ENCODE peak calls at places on chromosomes 11 and 22, in five cellular contexts. One of them, this sample, is unnamed.

GRCh38 chr11:12102588-12103410 is 7.6 kb upstream of the MICAL2 start:
- DNase-seq in hepatocyte: no peak
- DNase-seq in epithelial cell of proximal tubule: no peak
- DNase-seq in NCI-H524: no peak
- DNase-seq in amniotic epithelial cell: no peak
- DNase-seq in this sample: no peak

GRCh38 chr22:25970348-25970995 is 198.8 kb upstream of the SEZ6L start:
- DNase-seq in hepatocyte: peak; percentile 8
- DNase-seq in amniotic epithelial cell: no peak
- DNase-seq in NCI-H524: no peak
- DNase-seq in epithelial cell of proximal tubule: no peak
- DNase-seq in this sample: peak; percentile 50

GRCh38 chr22:38069372-38070249 is 12.4 kb downstream of the PICK1 start:
- DNase-seq in amniotic epithelial cell: peak; percentile 9
- DNase-seq in hepatocyte: peak; percentile 62
- DNase-seq in epithelial cell of proximal tubule: no peak
- DNase-seq in NCI-H524: peak; percentile 76
- DNase-seq in this sample: peak; percentile 28

GRCh38 chr11:64251986-64252837 is 882 bp downstream of the PLCB3 start:
- DNase-seq in amniotic epithelial cell: no peak
- DNase-seq in NCI-H524: no peak
- DNase-seq in epithelial cell of proximal tubule: no peak
- DNase-seq in hepatocyte: peak; percentile 75
- DNase-seq in this sample: no peak

GRCh38 chr11:76689313-76689712 is 18.8 kb upstream of the LRRC32 start:
- DNase-seq in hepatocyte: no peak
- DNase-seq in amniotic epithelial cell: no peak
- DNase-seq in NCI-H524: no peak
- DNase-seq in epithelial cell of proximal tubule: no peak
- DNase-seq in this sample: no peak

GRCh38 chr11:9489366-9489765 is 28.6 kb downstream of the ZNF143 start:
- DNase-seq in amniotic epithelial cell: peak; percentile 8
- DNase-seq in NCI-H524: no peak
- DNase-seq in hepatocyte: no peak
- DNase-seq in epithelial cell of proximal tubule: no peak
- DNase-seq in this sample: no peak

GRCh38 chr11:60854140-60854846 is 1.5 kb downstream of the PTGDR2 start:
- DNase-seq in epithelial cell of proximal tubule: no peak
- DNase-seq in NCI-H524: no peak
- DNase-seq in hepatocyte: no peak
- DNase-seq in amniotic epithelial cell: no peak
- DNase-seq in this sample: no peak

GRCh38 chr11:102407901-102408300 is 44.7 kb downstream of the TMEM123 start:
- DNase-seq in hepatocyte: no peak
- DNase-seq in epithelial cell of proximal tubule: no peak
- DNase-seq in amniotic epithelial cell: no peak
- DNase-seq in NCI-H524: no peak
- DNase-seq in this sample: no peak

GRCh38 chr22:47129902-47130301 is 367.5 kb downstream of the TBC1D22A start:
- DNase-seq in NCI-H524: no peak
- DNase-seq in hepatocyte: peak; percentile 77
- DNase-seq in epithelial cell of proximal tubule: no peak
- DNase-seq in amniotic epithelial cell: no peak
- DNase-seq in this sample: no peak

GRCh38 chr11:10208045-10208674 is 85.9 kb downstream of the SBF2 start:
- DNase-seq in hepatocyte: peak; percentile 47
- DNase-seq in NCI-H524: peak; percentile 2
- DNase-seq in amniotic epithelial cell: peak; percentile 38
- DNase-seq in epithelial cell of proximal tubule: peak; percentile 13
- DNase-seq in this sample: peak; percentile 15

GRCh38 chr22:44382461-44383038 is 69.8 kb upstream of the SHISAL1 start:
- DNase-seq in hepatocyte: no peak
- DNase-seq in epithelial cell of proximal tubule: no peak
- DNase-seq in amniotic epithelial cell: no peak
- DNase-seq in NCI-H524: no peak
- DNase-seq in this sample: no peak

GRCh38 chr11:134367781-134368180 is 36.0 kb downstream of the GLB1L2 start:
- DNase-seq in amniotic epithelial cell: no peak
- DNase-seq in NCI-H524: no peak
- DNase-seq in epithelial cell of proximal tubule: no peak
- DNase-seq in hepatocyte: no peak
- DNase-seq in this sample: no peak

GRCh38 chr11:11545285-11546275 is 76.2 kb downstream of the GALNT18 start:
- DNase-seq in hepatocyte: no peak
- DNase-seq in NCI-H524: peak; percentile 64
- DNase-seq in amniotic epithelial cell: no peak
- DNase-seq in epithelial cell of proximal tubule: no peak
- DNase-seq in this sample: no peak

GRCh38 chr22:35452351-35452781 is 52.4 kb downstream of the MCM5 start:
- DNase-seq in epithelial cell of proximal tubule: no peak
- DNase-seq in NCI-H524: no peak
- DNase-seq in amniotic epithelial cell: no peak
- DNase-seq in hepatocyte: no peak
- DNase-seq in this sample: no peak

GRCh38 chr11:103587951-103588788 is 448.3 kb upstream of the DDI1 start:
- DNase-seq in epithelial cell of proximal tubule: no peak
- DNase-seq in NCI-H524: no peak
- DNase-seq in hepatocyte: peak; percentile 12
- DNase-seq in amniotic epithelial cell: no peak
- DNase-seq in this sample: no peak

This sample was measured in NCI-H1694 treated with DMSO at 0.1 percent for 48 hours.